ENCODE peak calls at places on chromosomes 2 and 18, in five cellular contexts. S is K562, I is endothelial cell of umbilical vein, U is IMR-90, L is HCT116. M is an unnamed sample. For H4K20me1 and H3K36me3, the result is how much of the 10 kb centered on the place peaks cover.

GRCh38 chr18:26504831-26505230 is 43.5 kb downstream of the KCTD1 start:
- DNase-seq in I (no peak), S (no peak), U (no peak), L (no peak), M (no peak)

GRCh38 chr2:74155830-74156229 is 8.1 kb upstream of the BOLA3 start:
- DNase-seq in L (no peak), U (no peak), I (no peak), S (no peak), M (no peak)

GRCh38 chr2:96931966-96932365 is 54.4 kb downstream of the FAM178B start:
- DNase-seq in U (no peak), S (no peak), I (no peak), L (no peak), M (no peak)

GRCh38 chr2:120729410-120730052 is 6.1 kb upstream of the GLI2 start:
- DNase-seq in U (peak), L (peak), I (no peak), S (no peak), M (no peak)

GRCh38 chr18:24659837-24660720 is 199.6 kb downstream of the HRH4 start:
- DNase-seq in L (no peak), S (no peak), I (peak), U (peak), M (no peak)

GRCh38 chr18:32371384-32371783 is 99.3 kb downstream of the GAREM1 start:
- DNase-seq in S (no peak), I (no peak), U (no peak), L (no peak), M (no peak)

GRCh38 chr2:113807634-113808196 is 51.3 kb upstream of the SLC35F5 start:
- DNase-seq in L (no peak), S (no peak), I (no peak), U (no peak), M (no peak)

GRCh38 chr18:41767960-41768359 is 187.1 kb upstream of the PIK3C3 start:
- DNase-seq in I (no peak), S (no peak), U (peak), L (no peak), M (peak)

GRCh38 chr18:63366270-63366990 is 576 bp downstream of the KDSR start:
- DNase-seq in U (peak), I (peak), S (peak), L (peak), M (peak)

GRCh38 chr2:1777792-1778191 is 33.5 kb upstream of the PXDN start:
- DNase-seq in I (no peak), S (no peak), L (no peak), U (no peak), M (no peak)

GRCh38 chr18:40866013-40866644 is 1088.9 kb upstream of the PIK3C3 start:
- DNase-seq in L (no peak), S (no peak), I (no peak), U (no peak), M (no peak)

GRCh38 chr18:69469444-69469919 is 68.8 kb downstream of the DOK6 start:
- DNase-seq in U (no peak), I (no peak), L (peak), S (peak), M (peak)

GRCh38 chr18:23921716-23922285 is 92.8 kb upstream of the TTC39C start:
- DNase-seq in L (no peak), S (no peak), I (no peak), U (no peak), M (peak)

GRCh38 chr2:127968610-127969339 is 59.1 kb downstream of the SAP130 start:
- DNase-seq in I (no peak), U (no peak), L (no peak), S (no peak), M (no peak)

GRCh38 chr2:191499874-191500565 is 177.9 kb upstream of the NABP1 start:
- DNase-seq in L (no peak), I (no peak), U (peak), S (no peak), M (no peak)

GRCh38 chr2:207252979-207253640 is 87.4 kb upstream of the KLF7 start:
- DNase-seq in L (no peak), I (no peak), U (peak), S (no peak), M (no peak)

GRCh38 chr2:287471-287885 is 413 bp downstream of the ALKAL2 start:
- DNase-seq in S (no peak), L (no peak), U (peak), I (peak), M (peak)

GRCh38 chr2:205685314-205686230 is 3.3 kb downstream of the NRP2 start:
- DNase-seq in I (peak), U (peak), L (no peak), S (no peak), M (peak)

GRCh38 chr2:97982621-97983020 is 13.1 kb downstream of the TMEM131 start:
- DNase-seq in S (no peak), U (no peak), I (no peak), L (no peak), M (no peak)

GRCh38 chr2:205749078-205749477 is 66.8 kb downstream of the NRP2 start:
- DNase-seq in S (no peak), I (no peak), U (no peak), L (no peak), M (no peak)

GRCh38 chr2:8477511-8478132 is 204.2 kb upstream of the ID2 start:
- DNase-seq in L (no peak), I (no peak), U (no peak), S (no peak), M (no peak)

GRCh38 chr2:1742680-1743395 is 1.5 kb downstream of the PXDN start:
- DNase-seq in L (no peak), S (no peak), U (peak), I (peak), M (peak)

GRCh38 chr2:235658371-235659174 is 164.7 kb downstream of the AGAP1 start:
- DNase-seq in S (no peak), U (no peak), L (no peak), I (peak), M (peak)

GRCh38 chr2:83320053-83320452 is 1139.0 kb downstream of the SUCLG1 start:
- DNase-seq in I (no peak), S (no peak), U (no peak), L (no peak), M (no peak)

GRCh38 chr2:145687445-145688104 is 1167.7 kb upstream of the ZEB2 start:
- DNase-seq in L (no peak), S (no peak), I (no peak), U (peak), M (peak)

GRCh38 chr2:230564805-230565779 is 147.6 kb upstream of the CAB39 start:
- DNase-seq in U (peak), I (no peak), S (no peak), L (no peak), M (no peak)

GRCh38 chr2:89850481-89850880 is 1159.0 kb downstream of the RPIA start:
- DNase-seq in I (no peak), U (no peak), S (no peak), L (no peak), M (no peak)

GRCh38 chr2:58906151-58906645 is 665.1 kb upstream of the FANCL start:
- DNase-seq in U (no peak), I (no peak), L (no peak), S (no peak), M (no peak)

DNA sequence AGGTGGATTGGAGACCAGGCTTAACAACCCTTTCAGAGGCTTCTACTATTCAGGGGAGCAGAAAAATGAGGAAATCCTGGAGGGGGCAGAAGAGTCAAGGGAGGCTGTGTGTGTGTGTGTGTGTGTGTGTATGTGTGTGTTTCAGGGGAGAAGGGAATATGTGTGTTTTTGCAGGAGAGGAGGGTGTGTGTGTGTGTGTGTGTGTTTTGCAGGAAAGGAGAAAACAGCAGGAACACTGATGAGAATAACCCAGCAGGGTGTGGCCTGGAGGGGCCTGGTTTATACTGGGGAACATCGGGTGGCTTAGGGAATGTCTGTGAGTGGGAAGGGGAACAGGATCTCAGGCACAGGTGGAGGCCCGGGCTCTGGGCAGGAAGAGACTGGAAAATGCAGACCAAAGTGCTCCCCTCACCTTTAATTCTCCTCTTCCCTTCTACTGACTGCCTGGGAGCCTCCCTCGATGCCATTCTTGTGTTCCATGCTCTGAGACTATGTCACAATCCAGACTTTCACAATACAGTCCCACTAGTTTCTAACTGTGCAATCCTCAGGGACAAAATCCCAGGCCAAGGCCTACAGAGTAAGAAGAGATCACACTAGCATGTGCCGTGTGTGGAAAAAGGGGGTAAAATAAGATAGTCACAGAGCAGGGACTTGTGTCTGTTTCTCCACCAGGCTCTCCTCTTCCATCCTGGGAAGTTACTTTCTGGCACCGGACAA is 10.0 kb downstream of the CYB5A start:
- DNase-seq in L (no peak), U (no peak), I (no peak), S (no peak), M (no peak)
- H4K20me1 ChIP-seq in L (under half), U (under half), I (under half), S (under half), M (under half)

DNA sequence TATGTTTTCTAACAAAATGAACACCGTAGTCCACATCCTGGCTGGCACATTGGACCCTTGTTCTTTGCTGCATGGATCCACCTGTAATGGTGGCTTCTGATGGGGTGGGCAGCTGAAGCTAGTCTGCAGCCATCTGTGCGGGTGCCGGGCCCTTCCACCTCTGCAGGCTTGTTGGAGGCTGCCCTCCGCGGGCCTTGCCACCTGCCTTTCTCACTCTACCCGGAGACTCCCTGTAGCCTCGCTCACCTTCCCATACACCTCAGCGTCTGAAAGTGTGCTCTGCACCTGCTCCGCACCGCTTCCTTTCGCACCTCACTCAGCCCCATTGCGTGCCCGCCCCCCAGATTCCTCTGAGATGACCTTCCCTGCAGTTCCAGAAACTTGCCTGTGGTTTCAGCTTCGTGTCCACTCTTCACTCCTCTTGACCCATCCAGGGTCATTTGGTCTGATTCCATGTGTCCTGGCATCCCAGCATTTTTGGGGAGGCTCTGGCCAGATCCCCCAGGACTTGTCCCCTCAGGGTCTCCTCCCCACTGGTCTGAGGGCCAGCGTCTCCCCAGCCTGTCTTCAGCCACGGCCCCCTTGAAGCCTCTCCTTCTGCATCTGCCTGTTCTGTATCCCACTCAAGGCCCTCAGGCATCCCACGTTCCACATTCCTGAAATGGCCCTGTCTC is 18.2 kb downstream of the ATG4B start:
- DNase-seq in L (no peak), I (no peak), S (no peak), U (no peak), M (no peak)
- H3K36me3 ChIP-seq in L (under half), I (under half), S (half or more), U (half or more), M (under half)

GRCh38 chr2:201644001-201644400 is 698 bp upstream of the TMEM237 start:
- DNase-seq in S (no peak), U (peak), L (no peak), I (no peak), M (peak)
- H3K9ac ChIP-seq in S (no peak), U (peak), L (no peak), I (no peak), M (peak)

DNA sequence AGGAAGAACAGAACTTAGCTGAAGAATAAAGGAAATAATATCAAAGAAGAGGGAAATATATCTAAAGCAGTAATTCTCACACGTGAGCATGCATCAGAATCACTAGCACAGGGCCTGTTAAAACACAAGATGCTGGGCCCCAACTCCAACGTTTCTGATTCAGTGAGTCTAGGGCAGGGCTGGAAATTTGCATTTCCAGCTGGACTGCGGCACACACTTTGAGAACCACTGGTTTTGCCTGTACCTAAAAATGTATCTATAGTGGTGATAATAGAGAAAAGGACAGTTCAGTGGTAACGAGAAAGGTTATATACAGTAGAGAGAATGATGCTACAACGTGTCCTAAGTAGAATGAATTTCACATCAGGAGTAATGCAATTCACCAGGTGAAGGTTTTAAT is 11.2 kb downstream of the REV1 start:
- DNase-seq in I (no peak), L (no peak), S (no peak), U (no peak), M (no peak)
- H4K20me1 ChIP-seq in I (under half), L (under half), S (under half), U (under half), M (half or more)

DNA sequence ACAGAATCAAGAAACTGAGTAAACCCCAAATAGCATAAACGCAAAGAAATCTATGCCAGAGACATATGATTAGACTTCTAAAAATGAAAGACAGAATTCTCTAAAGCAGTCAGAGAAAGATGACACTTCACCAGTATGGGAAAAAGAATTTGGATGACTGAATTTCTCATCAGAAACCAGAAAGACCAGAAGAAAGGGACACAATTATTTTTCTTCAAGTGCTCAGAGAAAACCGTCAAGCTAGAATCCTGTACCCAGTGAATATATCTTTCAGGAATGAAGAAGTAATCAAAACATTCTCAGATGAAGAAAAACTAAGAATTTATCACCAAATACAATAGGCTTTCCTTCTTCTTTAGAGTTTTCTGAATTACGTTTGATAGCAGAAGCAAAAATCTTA is 14.2 kb upstream of the ESPNL start:
- DNase-seq in L (no peak), U (peak), I (no peak), S (no peak), M (no peak)
- H3K36me3 ChIP-seq in L (under half), U (under half), I (under half), S (under half), M (under half)

GRCh38 chr2:198774576-198774975 is 683.2 kb downstream of the SATB2 start:
- DNase-seq in S (no peak), I (no peak), L (no peak), U (no peak), M (no peak)

GRCh38 chr2:198776616-198777406 is 680.9 kb downstream of the SATB2 start:
- DNase-seq in I (no peak), S (no peak), L (no peak), U (no peak), M (no peak)

DNA sequence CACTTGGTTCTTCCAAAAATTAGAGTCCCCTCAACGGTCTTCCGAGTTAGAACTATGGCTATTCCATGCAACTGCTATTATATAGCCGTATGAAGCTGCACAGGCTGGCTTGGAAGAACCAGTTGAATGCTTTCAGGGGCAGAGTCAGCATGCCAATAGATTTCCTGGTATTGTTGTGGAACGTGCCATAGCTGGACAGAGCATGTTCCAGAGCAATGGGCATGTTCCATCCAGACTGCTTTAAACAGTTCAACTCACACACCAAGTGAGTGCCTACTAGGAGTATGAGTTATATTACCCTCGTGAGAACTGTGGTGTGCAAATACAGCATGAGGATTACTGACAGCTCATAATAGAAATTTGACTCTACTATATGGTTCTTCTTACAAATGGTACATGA is 682.0 kb downstream of the SATB2 start:
- DNase-seq in U (no peak), L (no peak), I (no peak), S (no peak), M (no peak)
- H3K9ac ChIP-seq in U (no peak), L (no peak), I (no peak), S (no peak), M (no peak)

GRCh38 chr2:143728498-143728897 is 599.3 kb downstream of the ARHGAP15 start:
- DNase-seq in U (no peak), I (no peak), S (no peak), L (no peak), M (no peak)
- H4K20me1 ChIP-seq in U (under half), I (under half), S (under half), L (under half), M (under half)

GRCh38 chr18:13110559-13110958 is 108.0 kb upstream of the LDLRAD4 start:
- DNase-seq in I (no peak), L (no peak), S (no peak), U (no peak), M (no peak)

GRCh38 chr18:13112982-13113381 is 105.6 kb upstream of the LDLRAD4 start:
- DNase-seq in I (peak), S (peak), L (peak), U (peak), M (peak)

GRCh38 chr18:13107074-13107473 is 111.5 kb upstream of the LDLRAD4 start:
- DNase-seq in S (no peak), U (peak), I (no peak), L (no peak), M (no peak)

GRCh38 chr18:13105059-13105458 is 113.5 kb upstream of the LDLRAD4 start:
- DNase-seq in L (no peak), U (no peak), I (no peak), S (no peak), M (no peak)

GRCh38 chr18:13108330-13108729 is 110.2 kb upstream of the LDLRAD4 start:
- DNase-seq in L (no peak), S (no peak), U (no peak), I (no peak), M (no peak)
- H3K36me3 ChIP-seq in L (under half), S (half or more), U (under half), I (under half), M (under half)